ENCODE peak calls at places on chromosomes 1 and 21, in nine cellular contexts. F is PC-3, R is neural progenitor cell, B is OCI-LY7, W is GM23338, N is HCT116, V is hepatocyte, D is MM.1S, J is SK-N-SH. G is an unnamed sample.

GRCh38 chr1:227897704-227898438 is 49.9 kb downstream of the WNT9A start:
- DNase-seq in F (no peak), R (no peak), B (no peak), W (no peak), N (no peak), V (no peak), D (no peak), J (no peak), G (no peak)

GRCh38 chr1:3127738-3128137 is 58.7 kb downstream of the PRDM16 start:
- DNase-seq in F (no peak), R (no peak), B (no peak), W (no peak), N (no peak), V (no peak), D (no peak), J (no peak), G (no peak)

GRCh38 chr21:38384675-38385074 is 113.6 kb downstream of the ERG start:
- DNase-seq in F (no peak), R (peak; percentile 21), B (no peak), W (no peak), N (no peak), V (no peak), D (no peak), J (no peak), G (no peak)

GRCh38 chr1:98962156-98962555 is 42.5 kb downstream of the PLPPR5 start:
- DNase-seq in F (no peak), R (no peak), B (no peak), W (no peak), N (no peak), V (no peak), D (no peak), J (no peak), G (peak; percentile 66)

GRCh38 chr1:86758570-86758969 is 54.2 kb downstream of the SH3GLB1 start:
- DNase-seq in F (peak; percentile 66), R (no peak), B (no peak), W (no peak), N (no peak), V (peak; percentile 25), D (no peak), J (no peak), G (no peak)

GRCh38 chr1:238681451-238681850 is 704.9 kb upstream of the CHRM3 start:
- DNase-seq in F (peak; percentile 35), R (no peak), B (no peak), W (no peak), N (no peak), V (no peak), D (no peak), J (no peak), G (no peak)

GRCh38 chr1:210237981-210238380 is 5.4 kb downstream of the SERTAD4 start:
- DNase-seq in F (no peak), R (no peak), B (no peak), W (no peak), N (no peak), V (no peak), D (no peak), J (no peak), G (no peak)

GRCh38 chr1:19220991-19221390 is 10.9 kb upstream of the UBR4 start:
- DNase-seq in F (no peak), R (no peak), B (no peak), W (no peak), N (no peak), V (no peak), D (no peak), J (no peak), G (no peak)

GRCh38 chr1:101128211-101128727 is 102.7 kb upstream of the DPH5 start:
- DNase-seq in F (no peak), R (no peak), B (peak; percentile 85), W (peak; percentile 43), N (no peak), V (no peak), D (no peak), J (no peak), G (no peak)

GRCh38 chr1:165954940-165955339 is 127.5 kb downstream of the UCK2 start:
- DNase-seq in F (no peak), R (no peak), B (no peak), W (no peak), N (no peak), V (no peak), D (no peak), J (no peak), G (peak; percentile 89)

GRCh38 chr1:205961970-205962820 is 18.9 kb upstream of the SLC26A9 start:
- DNase-seq in F (peak; percentile 17), R (no peak), B (no peak), W (no peak), N (no peak), V (no peak), D (no peak), J (no peak), G (peak; percentile 35)

GRCh38 chr1:247854899-247855545 is 2.0 kb upstream of the TRIM58 start:
- DNase-seq in F (no peak), R (no peak), B (no peak), W (peak; percentile 21), N (no peak), V (no peak), D (no peak), J (no peak), G (no peak)

GRCh38 chr1:159752135-159752580 is 28.6 kb upstream of the DUSP23 start:
- DNase-seq in F (no peak), R (no peak), B (no peak), W (no peak), N (no peak), V (peak; percentile 7), D (no peak), J (no peak), G (peak; percentile 72)

GRCh38 chr1:2604156-2604853 is 17.7 kb downstream of the PRXL2B start:
- DNase-seq in F (no peak), R (no peak), B (no peak), W (no peak), N (no peak), V (no peak), D (no peak), J (peak; percentile 19), G (no peak)

GRCh38 chr1:54012008-54012325 is 6.0 kb downstream of the LDLRAD1 start:
- DNase-seq in F (no peak), R (no peak), B (no peak), W (no peak), N (no peak), V (no peak), D (no peak), J (no peak), G (no peak)

GRCh38 chr1:164165466-164165865 is 393.5 kb upstream of the PBX1 start:
- DNase-seq in F (no peak), R (no peak), B (no peak), W (no peak), N (no peak), V (no peak), D (no peak), J (no peak), G (no peak)

GRCh38 chr1:237065903-237066302 is 23.9 kb downstream of the RYR2 start:
- DNase-seq in F (no peak), R (no peak), B (no peak), W (no peak), N (no peak), V (no peak), D (no peak), J (no peak), G (no peak)

GRCh38 chr1:36387141-36387949 is 1.6 kb upstream of the STK40 start:
- DNase-seq in F (no peak), R (peak; percentile 39), B (peak; percentile 63), W (no peak), N (no peak), V (peak; percentile 45), D (peak; percentile 18), J (no peak), G (peak; percentile 96)

GRCh38 chr1:166840309-166841302 is 1.3 kb downstream of the POGK start:
- DNase-seq in F (peak; percentile 24), R (no peak), B (peak; percentile 27), W (no peak), N (no peak), V (peak; percentile 65), D (no peak), J (peak; percentile 20), G (peak; percentile 33)

GRCh38 chr1:20657024-20657423 is 4.1 kb downstream of the DDOST start:
- DNase-seq in F (no peak), R (no peak), B (no peak), W (no peak), N (no peak), V (no peak), D (no peak), J (no peak), G (no peak)

GRCh38 chr1:161020573-161021167 is at the start of gene F11R:
- DNase-seq in F (peak; percentile 62), R (peak; percentile 75), B (no peak), W (peak; percentile 83), N (no peak), V (peak; percentile 90), D (peak; percentile 71), J (peak; percentile 41), G (peak; percentile 45)

GRCh38 chr1:236914375-236914774 is 89.9 kb downstream of the MT1HL1 start:
- DNase-seq in F (no peak), R (no peak), B (no peak), W (no peak), N (no peak), V (no peak), D (no peak), J (no peak), G (no peak)

GRCh38 chr1:66933887-66934700 is 9.3 kb downstream of the MIER1 start:
- DNase-seq in F (peak; percentile 35), R (no peak), B (no peak), W (no peak), N (no peak), V (no peak), D (peak; percentile 46), J (no peak), G (peak; percentile 26)

GRCh38 chr1:24861821-24862727 is 68.0 kb downstream of the RUNX3 start:
- DNase-seq in F (peak; percentile 52), R (peak; percentile 13), B (peak; percentile 23), W (peak; percentile 28), N (no peak), V (peak; percentile 55), D (no peak), J (no peak), G (peak; percentile 51)
- H3K4me2 ChIP-seq in F (peak overlapping the region; percentile 71), R (peak overlapping the region; percentile 17), B (no peak overlapping the region), W (no peak overlapping the region), N (no peak overlapping the region), V (peak overlapping the region; percentile 31), D (no peak overlapping the region), J (no peak overlapping the region), G (no peak overlapping the region)

GRCh38 chr1:194372266-194372665 is 1185.9 kb upstream of the B3GALT2 start:
- DNase-seq in F (no peak), R (no peak), B (no peak), W (no peak), N (no peak), V (no peak), D (no peak), J (no peak), G (no peak)
- H3K27ac ChIP-seq in F (no peak overlapping the region), R (no peak overlapping the region), B (no peak overlapping the region), W (no peak overlapping the region), N (no peak overlapping the region), V (no peak overlapping the region), D (no peak overlapping the region), J (no peak overlapping the region), G (no peak overlapping the region)

GRCh38 chr1:87796521-87796920 is 467.8 kb downstream of the LMO4 start:
- DNase-seq in F (no peak), R (no peak), B (no peak), W (no peak), N (no peak), V (peak; percentile 26), D (no peak), J (no peak), G (no peak)
- TF ChIP-seq EZH2phosphoT487 in F (no peak), R (no peak), B (no peak), W (no peak), N (no peak), V (no peak), D (no peak), J (no peak), G (no peak)

GRCh38 chr1:224727351-224727750 is 111.2 kb downstream of the CNIH3 start:
- DNase-seq in F (no peak), R (no peak), B (no peak), W (no peak), N (no peak), V (no peak), D (no peak), J (no peak), G (peak; percentile 52)
- H3K4me2 ChIP-seq in F (no peak overlapping the region), R (no peak overlapping the region), B (no peak overlapping the region), W (no peak overlapping the region), N (no peak overlapping the region), V (no peak overlapping the region), D (no peak overlapping the region), J (no peak overlapping the region), G (peak overlapping the region; percentile 60)